ENCODE peak calls at places on chromosomes 7 and 10, in five cellular contexts. F is Caki2, G is brain pericyte, P is posterior cingulate gyrus, W is heart right ventricle. V is an unnamed sample.
A peak's percentile ranks its signal among the peaks of the same experiment; 100 is the strongest.

GRCh38 chr7:95875519-95875918 is 103.2 kb downstream of the DYNC1I1 start:
- DNase-seq in F (no peak), G (no peak), P (no peak), W (no peak), V (no peak)

GRCh38 chr7:21767300-21767900 is 178.3 kb downstream of the CDCA7L start:
- DNase-seq in F (peak; percentile 73), G (no peak), P (peak; percentile 7), W (peak; percentile 27), V (peak; percentile 80)

GRCh38 chr10:59799421-59799820 is 46.2 kb upstream of the MRLN start:
- DNase-seq in F (no peak), G (no peak), P (no peak), W (no peak), V (no peak)

GRCh38 chr10:22253578-22253882 is 35.7 kb upstream of the EBLN1 start:
- DNase-seq in F (no peak), G (no peak), P (no peak), W (peak; percentile 61), V (peak; percentile 28)

GRCh38 chr10:102791754-102792153 is 45.5 kb downstream of the CYP17A1 start:
- DNase-seq in F (no peak), G (no peak), P (no peak), W (no peak), V (no peak)

GRCh38 chr7:28165971-28166955 is 14.3 kb downstream of the JAZF1 start:
- DNase-seq in F (no peak), G (no peak), P (no peak), W (no peak), V (no peak)

GRCh38 chr10:44307691-44308090 is 77.2 kb downstream of the CXCL12 start:
- DNase-seq in F (no peak), G (no peak), P (no peak), W (no peak), V (no peak)

GRCh38 chr7:100509213-100509612 is 25.5 kb downstream of the NYAP1 start:
- DNase-seq in F (no peak), G (no peak), P (peak; percentile 75), W (no peak), V (no peak)

GRCh38 chr7:106848851-106849442 is 16.1 kb upstream of the PIK3CG start:
- DNase-seq in F (peak; percentile 95), G (no peak), P (no peak), W (no peak), V (no peak)

GRCh38 chr7:104982773-104983619 is 31.0 kb upstream of the KMT2E start:
- DNase-seq in F (peak; percentile 39), G (no peak), P (no peak), W (no peak), V (peak; percentile 47)

GRCh38 chr10:69660296-69660695 is 30.2 kb downstream of the FAM241B start:
- DNase-seq in F (no peak), G (no peak), P (no peak), W (no peak), V (no peak)

GRCh38 chr7:82445226-82445625 is 1.6 kb upstream of the CACNA2D1 start:
- DNase-seq in F (no peak), G (no peak), P (no peak), W (no peak), V (no peak)

GRCh38 chr7:18494821-18495408 is 634 bp upstream of the HDAC9 start:
- DNase-seq in F (no peak), G (no peak), P (peak; percentile 31), W (peak; percentile 47), V (peak; percentile 69)

GRCh38 chr7:150311711-150312110 is 11.4 kb upstream of the LRRC61 start:
- DNase-seq in F (no peak), G (no peak), P (no peak), W (no peak), V (no peak)

GRCh38 chr7:49791089-49791741 is 17.8 kb downstream of the VWC2 start:
- DNase-seq in F (peak; percentile 61), G (no peak), P (no peak), W (peak; percentile 33), V (peak; percentile 37)

GRCh38 chr10:10605551-10606081 is 412.1 kb upstream of the CELF2 start:
- DNase-seq in F (no peak), G (no peak), P (no peak), W (no peak), V (no peak)

GRCh38 chr7:134476044-134476443 is 17.1 kb upstream of the AKR1B1 start:
- DNase-seq in F (no peak), G (no peak), P (no peak), W (no peak), V (no peak)

GRCh38 chr10:59625842-59626522 is 83.7 kb downstream of the SLC16A9 start:
- DNase-seq in F (peak; percentile 55), G (peak; percentile 45), P (peak; percentile 11), W (peak; percentile 36), V (peak; percentile 84)

GRCh38 chr10:54139819-54140428 is 661.1 kb downstream of the PCDH15 start:
- DNase-seq in F (peak; percentile 11), G (no peak), P (no peak), W (no peak), V (no peak)

GRCh38 chr7:141483044-141483443 is 68.2 kb upstream of the AGK start:
- DNase-seq in F (no peak), G (no peak), P (no peak), W (no peak), V (no peak)

GRCh38 chr10:78981257-78981969 is 87.4 kb upstream of the ZMIZ1 start:
- DNase-seq in F (no peak), G (no peak), P (no peak), W (no peak), V (no peak)

GRCh38 chr7:41333506-41333905 is 369.4 kb downstream of the INHBA start:
- DNase-seq in F (no peak), G (no peak), P (no peak), W (no peak), V (no peak)

GRCh38 chr10:35433851-35434426 is 97.6 kb downstream of the CCNY start:
- DNase-seq in F (peak; percentile 56), G (no peak), P (no peak), W (no peak), V (no peak)

GRCh38 chr10:106576534-106576933 is 588.0 kb downstream of the SORCS1 start:
- DNase-seq in F (no peak), G (no peak), P (no peak), W (no peak), V (no peak)

GRCh38 chr7:92246363-92247101 is 758 bp downstream of the ANKIB1 start:
- DNase-seq in F (peak; percentile 47), G (no peak), P (peak; percentile 42), W (no peak), V (peak; percentile 54)

GRCh38 chr7:2738110-2738509 is 50.1 kb downstream of the AMZ1 start:
- DNase-seq in F (no peak), G (no peak), P (peak; percentile 61), W (peak; percentile 77), V (no peak)

GRCh38 chr7:97971120-97971989 is 18.6 kb downstream of the OCM2 start:
- DNase-seq in F (peak; percentile 53), G (no peak), P (no peak), W (peak; percentile 5), V (peak; percentile 5)

V was measured in pons.